ENCODE peak calls at places on chromosomes 5 and 9, in ten cellular contexts. One of them, this sample, is unnamed. For H3K4me1, the result is how much of the 10 kb centered on the place peaks cover.

GRCh38 chr5:151454166-151454565 is 6.8 kb downstream of the SLC36A1 start:
- DNase-seq in HAP-1: no peak
- DNase-seq in HepG2: no peak
- DNase-seq in CD4-positive, CD25-positive, alpha-beta regulatory T cell: no peak
- DNase-seq in PC-3: peak
- DNase-seq in left ventricle myocardium inferior: no peak
- DNase-seq in mucosa of descending colon: no peak
- DNase-seq in IMR-90: no peak
- DNase-seq in endothelial cell of umbilical vein: no peak
- DNase-seq in aorta: no peak
- DNase-seq in this sample: no peak

GRCh38 chr5:135467051-135467625 is 15.0 kb upstream of the TIFAB start:
- DNase-seq in endothelial cell of umbilical vein: no peak
- DNase-seq in left ventricle myocardium inferior: no peak
- DNase-seq in PC-3: no peak
- DNase-seq in mucosa of descending colon: no peak
- DNase-seq in aorta: peak
- DNase-seq in IMR-90: no peak
- DNase-seq in HAP-1: no peak
- DNase-seq in HepG2: no peak
- DNase-seq in CD4-positive, CD25-positive, alpha-beta regulatory T cell: no peak
- DNase-seq in this sample: no peak

GRCh38 chr5:162565-163337 is 28.5 kb upstream of the LRRC14B start:
- DNase-seq in aorta: peak
- DNase-seq in HepG2: no peak
- DNase-seq in mucosa of descending colon: no peak
- DNase-seq in PC-3: no peak
- DNase-seq in left ventricle myocardium inferior: no peak
- DNase-seq in CD4-positive, CD25-positive, alpha-beta regulatory T cell: no peak
- DNase-seq in HAP-1: no peak
- DNase-seq in endothelial cell of umbilical vein: no peak
- DNase-seq in IMR-90: no peak
- DNase-seq in this sample: no peak

GRCh38 chr5:129003232-129003631 is 37.9 kb downstream of the SLC27A6 start:
- DNase-seq in mucosa of descending colon: no peak
- DNase-seq in HepG2: no peak
- DNase-seq in CD4-positive, CD25-positive, alpha-beta regulatory T cell: no peak
- DNase-seq in endothelial cell of umbilical vein: no peak
- DNase-seq in aorta: no peak
- DNase-seq in HAP-1: no peak
- DNase-seq in PC-3: peak
- DNase-seq in left ventricle myocardium inferior: no peak
- DNase-seq in IMR-90: no peak
- DNase-seq in this sample: no peak

GRCh38 chr9:93017621-93018020 is 40.9 kb upstream of the SUSD3 start:
- DNase-seq in HAP-1: no peak
- DNase-seq in CD4-positive, CD25-positive, alpha-beta regulatory T cell: no peak
- DNase-seq in left ventricle myocardium inferior: no peak
- DNase-seq in mucosa of descending colon: peak
- DNase-seq in endothelial cell of umbilical vein: no peak
- DNase-seq in PC-3: no peak
- DNase-seq in aorta: no peak
- DNase-seq in HepG2: no peak
- DNase-seq in IMR-90: no peak
- DNase-seq in this sample: no peak

GRCh38 chr9:83937861-83938455 is 16.7 kb upstream of the KIF27 start:
- DNase-seq in aorta: no peak
- DNase-seq in HAP-1: peak
- DNase-seq in CD4-positive, CD25-positive, alpha-beta regulatory T cell: peak
- DNase-seq in endothelial cell of umbilical vein: peak
- DNase-seq in IMR-90: peak
- DNase-seq in PC-3: peak
- DNase-seq in HepG2: peak
- DNase-seq in left ventricle myocardium inferior: no peak
- DNase-seq in mucosa of descending colon: no peak
- DNase-seq in this sample: peak

GRCh38 chr9:70352802-70353201 is 61.7 kb downstream of the KLF9 start:
- DNase-seq in IMR-90: no peak
- DNase-seq in left ventricle myocardium inferior: no peak
- DNase-seq in mucosa of descending colon: no peak
- DNase-seq in CD4-positive, CD25-positive, alpha-beta regulatory T cell: peak
- DNase-seq in PC-3: no peak
- DNase-seq in endothelial cell of umbilical vein: peak
- DNase-seq in aorta: no peak
- DNase-seq in HepG2: no peak
- DNase-seq in HAP-1: no peak
- DNase-seq in this sample: no peak

GRCh38 chr5:150605546-150605945 is 34.9 kb upstream of the SYNPO start:
- DNase-seq in mucosa of descending colon: peak
- DNase-seq in IMR-90: no peak
- DNase-seq in PC-3: no peak
- DNase-seq in aorta: peak
- DNase-seq in HepG2: peak
- DNase-seq in HAP-1: no peak
- DNase-seq in CD4-positive, CD25-positive, alpha-beta regulatory T cell: no peak
- DNase-seq in endothelial cell of umbilical vein: no peak
- DNase-seq in left ventricle myocardium inferior: peak
- DNase-seq in this sample: peak

GRCh38 chr9:107792596-107792995 is 303.0 kb upstream of the KLF4 start:
- DNase-seq in IMR-90: no peak
- DNase-seq in endothelial cell of umbilical vein: no peak
- DNase-seq in PC-3: no peak
- DNase-seq in CD4-positive, CD25-positive, alpha-beta regulatory T cell: no peak
- DNase-seq in aorta: no peak
- DNase-seq in mucosa of descending colon: no peak
- DNase-seq in left ventricle myocardium inferior: no peak
- DNase-seq in HepG2: no peak
- DNase-seq in HAP-1: no peak
- DNase-seq in this sample: no peak

GRCh38 chr5:153551537-153552079 is 61.1 kb downstream of the GRIA1 start:
- DNase-seq in HepG2: no peak
- DNase-seq in IMR-90: peak
- DNase-seq in aorta: no peak
- DNase-seq in left ventricle myocardium inferior: no peak
- DNase-seq in mucosa of descending colon: no peak
- DNase-seq in CD4-positive, CD25-positive, alpha-beta regulatory T cell: no peak
- DNase-seq in endothelial cell of umbilical vein: peak
- DNase-seq in HAP-1: no peak
- DNase-seq in PC-3: peak
- DNase-seq in this sample: peak

GRCh38 chr5:91130759-91131158 is 252.4 kb downstream of the ARRDC3 start:
- DNase-seq in left ventricle myocardium inferior: no peak
- DNase-seq in HepG2: no peak
- DNase-seq in aorta: no peak
- DNase-seq in CD4-positive, CD25-positive, alpha-beta regulatory T cell: no peak
- DNase-seq in endothelial cell of umbilical vein: no peak
- DNase-seq in HAP-1: no peak
- DNase-seq in mucosa of descending colon: no peak
- DNase-seq in PC-3: no peak
- DNase-seq in IMR-90: no peak
- DNase-seq in this sample: no peak

GRCh38 chr5:91126888-91127287 is 256.2 kb downstream of the ARRDC3 start:
- DNase-seq in HepG2: peak
- DNase-seq in endothelial cell of umbilical vein: no peak
- DNase-seq in mucosa of descending colon: no peak
- DNase-seq in aorta: no peak
- DNase-seq in PC-3: no peak
- DNase-seq in CD4-positive, CD25-positive, alpha-beta regulatory T cell: no peak
- DNase-seq in left ventricle myocardium inferior: no peak
- DNase-seq in IMR-90: no peak
- DNase-seq in HAP-1: no peak
- DNase-seq in this sample: no peak

GRCh38 chr5:91129748-91130147 is 253.4 kb downstream of the ARRDC3 start:
- DNase-seq in HAP-1: no peak
- DNase-seq in mucosa of descending colon: no peak
- DNase-seq in aorta: no peak
- DNase-seq in HepG2: no peak
- DNase-seq in endothelial cell of umbilical vein: no peak
- DNase-seq in IMR-90: no peak
- DNase-seq in CD4-positive, CD25-positive, alpha-beta regulatory T cell: no peak
- DNase-seq in PC-3: no peak
- DNase-seq in left ventricle myocardium inferior: no peak
- DNase-seq in this sample: no peak

GRCh38 chr5:91127682-91128081 is 255.4 kb downstream of the ARRDC3 start:
- DNase-seq in IMR-90: no peak
- DNase-seq in HAP-1: no peak
- DNase-seq in PC-3: peak
- DNase-seq in mucosa of descending colon: no peak
- DNase-seq in endothelial cell of umbilical vein: peak
- DNase-seq in HepG2: no peak
- DNase-seq in aorta: no peak
- DNase-seq in CD4-positive, CD25-positive, alpha-beta regulatory T cell: no peak
- DNase-seq in left ventricle myocardium inferior: no peak
- DNase-seq in this sample: no peak

GRCh38 chr5:91128604-91129003 is 254.5 kb downstream of the ARRDC3 start:
- DNase-seq in PC-3: peak
- DNase-seq in IMR-90: peak
- DNase-seq in endothelial cell of umbilical vein: no peak
- DNase-seq in mucosa of descending colon: no peak
- DNase-seq in aorta: no peak
- DNase-seq in HepG2: no peak
- DNase-seq in left ventricle myocardium inferior: no peak
- DNase-seq in CD4-positive, CD25-positive, alpha-beta regulatory T cell: no peak
- DNase-seq in HAP-1: no peak
- DNase-seq in this sample: no peak
- H3K4me1 ChIP-seq in PC-3: half or more
- H3K4me1 ChIP-seq in IMR-90: under half
- H3K4me1 ChIP-seq in endothelial cell of umbilical vein: under half
- H3K4me1 ChIP-seq in mucosa of descending colon: under half
- H3K4me1 ChIP-seq in aorta: under half
- H3K4me1 ChIP-seq in HepG2: under half
- H3K4me1 ChIP-seq in left ventricle myocardium inferior: under half
- H3K4me1 ChIP-seq in CD4-positive, CD25-positive, alpha-beta regulatory T cell: under half
- H3K4me1 ChIP-seq in HAP-1: under half
- H3K4me1 ChIP-seq in this sample: under half

GRCh38 chr9:21687351-21687750 is 115.1 kb upstream of the MTAP start:
- DNase-seq in HepG2: no peak
- DNase-seq in mucosa of descending colon: no peak
- DNase-seq in endothelial cell of umbilical vein: no peak
- DNase-seq in PC-3: no peak
- DNase-seq in CD4-positive, CD25-positive, alpha-beta regulatory T cell: no peak
- DNase-seq in HAP-1: no peak
- DNase-seq in left ventricle myocardium inferior: no peak
- DNase-seq in aorta: no peak
- DNase-seq in IMR-90: no peak
- DNase-seq in this sample: no peak

GRCh38 chr9:21685502-21685901 is 116.9 kb upstream of the MTAP start:
- DNase-seq in HepG2: no peak
- DNase-seq in mucosa of descending colon: no peak
- DNase-seq in aorta: no peak
- DNase-seq in IMR-90: no peak
- DNase-seq in left ventricle myocardium inferior: no peak
- DNase-seq in HAP-1: no peak
- DNase-seq in endothelial cell of umbilical vein: no peak
- DNase-seq in PC-3: no peak
- DNase-seq in CD4-positive, CD25-positive, alpha-beta regulatory T cell: no peak
- DNase-seq in this sample: no peak

GRCh38 chr9:21688108-21689102 is 114.0 kb upstream of the MTAP start:
- DNase-seq in endothelial cell of umbilical vein: peak
- DNase-seq in PC-3: peak
- DNase-seq in HAP-1: no peak
- DNase-seq in CD4-positive, CD25-positive, alpha-beta regulatory T cell: no peak
- DNase-seq in IMR-90: peak
- DNase-seq in mucosa of descending colon: no peak
- DNase-seq in HepG2: no peak
- DNase-seq in left ventricle myocardium inferior: no peak
- DNase-seq in aorta: peak
- DNase-seq in this sample: peak

GRCh38 chr9:21684831-21685362 is 117.5 kb upstream of the MTAP start:
- DNase-seq in IMR-90: peak
- DNase-seq in endothelial cell of umbilical vein: peak
- DNase-seq in mucosa of descending colon: no peak
- DNase-seq in HAP-1: no peak
- DNase-seq in aorta: no peak
- DNase-seq in CD4-positive, CD25-positive, alpha-beta regulatory T cell: no peak
- DNase-seq in PC-3: peak
- DNase-seq in HepG2: peak
- DNase-seq in left ventricle myocardium inferior: no peak
- DNase-seq in this sample: peak

GRCh38 chr9:21686738-21687137 is 115.7 kb upstream of the MTAP start:
- DNase-seq in left ventricle myocardium inferior: no peak
- DNase-seq in IMR-90: peak
- DNase-seq in CD4-positive, CD25-positive, alpha-beta regulatory T cell: no peak
- DNase-seq in mucosa of descending colon: no peak
- DNase-seq in PC-3: no peak
- DNase-seq in HAP-1: no peak
- DNase-seq in endothelial cell of umbilical vein: no peak
- DNase-seq in aorta: no peak
- DNase-seq in HepG2: no peak
- DNase-seq in this sample: no peak
- H3K4me1 ChIP-seq in left ventricle myocardium inferior: under half
- H3K4me1 ChIP-seq in IMR-90: under half
- H3K4me1 ChIP-seq in CD4-positive, CD25-positive, alpha-beta regulatory T cell: under half
- H3K4me1 ChIP-seq in mucosa of descending colon: under half
- H3K4me1 ChIP-seq in PC-3: half or more
- H3K4me1 ChIP-seq in HAP-1: under half
- H3K4me1 ChIP-seq in endothelial cell of umbilical vein: half or more
- H3K4me1 ChIP-seq in aorta: under half
- H3K4me1 ChIP-seq in HepG2: under half
- H3K4me1 ChIP-seq in this sample: under half

DNA sequence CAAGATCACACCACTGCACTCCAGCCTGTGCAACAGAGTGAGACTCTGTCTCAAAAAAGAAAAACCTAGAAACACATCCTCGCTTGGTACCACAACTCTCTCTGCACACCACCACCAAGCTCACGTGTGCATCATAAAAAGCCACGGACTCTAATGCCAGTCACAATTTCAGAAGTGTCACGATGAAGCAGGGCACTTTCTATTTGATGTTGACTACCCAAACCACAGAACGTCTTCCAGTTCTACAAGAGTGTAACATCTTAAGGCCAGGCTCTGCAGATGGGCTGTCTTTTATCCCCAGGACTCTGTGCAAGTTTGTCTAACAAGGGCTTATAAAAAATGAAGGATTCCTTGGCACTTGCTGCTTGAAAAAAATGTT is 22.9 kb downstream of the GFPT2 start:
- DNase-seq in aorta: no peak
- DNase-seq in endothelial cell of umbilical vein: no peak
- DNase-seq in mucosa of descending colon: no peak
- DNase-seq in HAP-1: no peak
- DNase-seq in IMR-90: no peak
- DNase-seq in HepG2: no peak
- DNase-seq in PC-3: no peak
- DNase-seq in left ventricle myocardium inferior: no peak
- DNase-seq in CD4-positive, CD25-positive, alpha-beta regulatory T cell: no peak
- DNase-seq in this sample: no peak
- H3K4me1 ChIP-seq in aorta: under half
- H3K4me1 ChIP-seq in endothelial cell of umbilical vein: under half
- H3K4me1 ChIP-seq in mucosa of descending colon: under half
- H3K4me1 ChIP-seq in HAP-1: under half
- H3K4me1 ChIP-seq in IMR-90: under half
- H3K4me1 ChIP-seq in HepG2: under half
- H3K4me1 ChIP-seq in PC-3: under half
- H3K4me1 ChIP-seq in left ventricle myocardium inferior: under half
- H3K4me1 ChIP-seq in CD4-positive, CD25-positive, alpha-beta regulatory T cell: under half
- H3K4me1 ChIP-seq in this sample: under half

GRCh38 chr5:2810644-2811043 is 59.2 kb upstream of the IRX2 start:
- DNase-seq in HAP-1: no peak
- DNase-seq in mucosa of descending colon: no peak
- DNase-seq in endothelial cell of umbilical vein: no peak
- DNase-seq in CD4-positive, CD25-positive, alpha-beta regulatory T cell: no peak
- DNase-seq in left ventricle myocardium inferior: no peak
- DNase-seq in HepG2: no peak
- DNase-seq in IMR-90: no peak
- DNase-seq in aorta: no peak
- DNase-seq in PC-3: no peak
- DNase-seq in this sample: no peak
- H3K4me1 ChIP-seq in HAP-1: under half
- H3K4me1 ChIP-seq in mucosa of descending colon: under half
- H3K4me1 ChIP-seq in endothelial cell of umbilical vein: under half
- H3K4me1 ChIP-seq in CD4-positive, CD25-positive, alpha-beta regulatory T cell: under half
- H3K4me1 ChIP-seq in left ventricle myocardium inferior: under half
- H3K4me1 ChIP-seq in HepG2: under half
- H3K4me1 ChIP-seq in IMR-90: under half
- H3K4me1 ChIP-seq in aorta: under half
- H3K4me1 ChIP-seq in PC-3: under half
- H3K4me1 ChIP-seq in this sample: under half

This sample was measured in cardiac muscle cell.